ENCODE peak calls at places on chromosomes 16 and 17, in five cellular contexts. X, L, V, A and K are unnamed samples.

GRCh38 chr16:85492617-85492957 is 120.5 kb upstream of the GSE1 start:
- DNase-seq in L (no peak), X (no peak), A (no peak), V (no peak), K (no peak)

GRCh38 chr16:28213396-28213795 is 1.6 kb upstream of the XPO6 start:
- DNase-seq in L (no peak), A (no peak), V (no peak), X (no peak), K (no peak)

GRCh38 chr17:15659663-15660062 is 24.4 kb downstream of the TRIM16 start:
- DNase-seq in V (no peak), L (no peak), A (no peak), X (no peak), K (peak; percentile 93)

GRCh38 chr17:21394265-21394664 is 18.1 kb downstream of the KCNJ12 start:
- DNase-seq in L (peak; percentile 62), V (no peak), A (no peak), X (no peak), K (no peak)

GRCh38 chr17:47286198-47286914 is 32.7 kb downstream of the ITGB3 start:
- DNase-seq in L (peak; percentile 26), V (no peak), A (no peak), X (no peak), K (no peak)

GRCh38 chr16:81151648-81152047 is 55.5 kb upstream of the GCSH start:
- DNase-seq in V (no peak), A (no peak), L (no peak), X (no peak), K (no peak)

GRCh38 chr17:65406552-65406951 is 154.9 kb downstream of the AXIN2 start:
- DNase-seq in L (no peak), V (no peak), A (no peak), X (no peak), K (no peak)

GRCh38 chr17:50539762-50540440 is 7.1 kb upstream of the SPATA20 start:
- DNase-seq in V (no peak), X (no peak), A (no peak), L (no peak), K (peak; percentile 68)

GRCh38 chr16:31032736-31033708 is at the start of gene STX4:
- DNase-seq in X (peak; percentile 97), L (peak; percentile 98), V (peak; percentile 96), A (peak; percentile 89), K (peak; percentile 99)

GRCh38 chr17:49874911-49875310 is 27.0 kb upstream of the TAC4 start:
- DNase-seq in A (no peak), X (no peak), L (no peak), V (no peak), K (no peak)

GRCh38 chr16:73214825-73215481 is 167.0 kb upstream of the ZFHX3 start:
- DNase-seq in V (no peak), X (no peak), L (peak; percentile 93), A (no peak), K (peak; percentile 46)

GRCh38 chr17:44345497-44346026 is 460 bp downstream of the GRN start:
- DNase-seq in L (peak; percentile 59), A (no peak), V (peak; percentile 70), X (peak; percentile 72), K (peak; percentile 18)

GRCh38 chr17:36188891-36189306 is 7.7 kb downstream of the CCL3L1 start:
- DNase-seq in X (peak; percentile 52), A (no peak), L (no peak), V (no peak), K (peak; percentile 36)

GRCh38 chr17:40124279-40125141 is 2.7 kb downstream of the MSL1 start:
- DNase-seq in X (peak; percentile 55), V (no peak), L (peak; percentile 48), A (no peak), K (no peak)

GRCh38 chr16:68640972-68641371 is 4.1 kb upstream of the CDH3 start:
- DNase-seq in L (no peak), X (peak; percentile 14), V (no peak), A (no peak), K (no peak)

GRCh38 chr16:6482861-6483530 is 849.6 kb upstream of the RBFOX1 start:
- DNase-seq in A (no peak), V (no peak), L (no peak), X (no peak), K (no peak)

GRCh38 chr17:41629316-41629715 is 4.9 kb upstream of the KRT17 start:
- DNase-seq in X (no peak), V (no peak), L (no peak), A (no peak), K (no peak)

GRCh38 chr16:2704983-2705275 is 15.1 kb downstream of the PRSS27 start:
- DNase-seq in L (no peak), A (no peak), X (no peak), V (no peak), K (no peak)

GRCh38 chr16:50154369-50154947 is 1.4 kb downstream of the TENT4B start:
- DNase-seq in X (no peak), A (no peak), V (no peak), L (no peak), K (no peak)

GRCh38 chr16:325375-326155 is 27.0 kb downstream of the AXIN1 start:
- DNase-seq in X (no peak), V (no peak), L (no peak), A (no peak), K (no peak)

GRCh38 chr17:74220966-74221814 is 7.8 kb downstream of the TTYH2 start:
- DNase-seq in X (no peak), L (no peak), A (no peak), V (no peak), K (no peak)

DNA sequence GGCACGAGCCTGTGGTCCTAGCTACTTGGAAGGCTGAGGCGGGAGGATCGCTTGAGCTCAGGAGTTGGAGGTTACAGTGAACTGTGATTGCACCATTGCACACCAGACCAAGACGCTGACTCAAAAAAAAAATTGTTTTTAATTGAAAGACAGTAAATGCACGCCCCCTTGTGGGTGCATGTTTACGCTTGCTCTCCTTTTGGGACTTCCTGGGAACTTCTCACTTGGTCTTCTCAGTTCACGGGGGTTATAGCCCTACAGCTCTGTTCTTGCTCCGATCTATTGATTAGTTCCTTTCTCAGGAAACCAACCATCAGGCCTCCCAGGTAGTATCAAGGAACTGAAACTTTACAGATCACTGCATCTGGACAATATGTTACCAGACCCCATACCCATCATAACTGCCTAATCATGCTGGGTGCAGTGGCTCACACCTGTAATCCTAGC is 14.2 kb upstream of the RIPOR1 start:
- DNase-seq in L (peak; percentile 84), A (no peak), V (peak; percentile 65), X (peak; percentile 89), K (peak; percentile 89)
- H3K9ac ChIP-seq in L (no peak overlapping the region), A (no peak overlapping the region), V (no peak overlapping the region), X (no peak overlapping the region), K (no peak overlapping the region)

GRCh38 chr16:25066426-25066746 is 45.2 kb upstream of the LCMT1 start:
- DNase-seq in X (no peak), A (no peak), L (no peak), V (no peak), K (no peak)
- H3K4me3 ChIP-seq in X (peak overlapping the region; percentile 98), A (peak overlapping the region; percentile 11), L (peak overlapping the region; percentile 25), V (peak overlapping the region; percentile 55), K (peak overlapping the region; percentile 31)

GRCh38 chr17:57872536-57872935 is 22.7 kb upstream of the MRPS23 start:
- DNase-seq in X (no peak), L (no peak), A (no peak), V (no peak), K (no peak)
- H4K91ac ChIP-seq in X (no peak overlapping the region), L (peak overlapping the region; percentile 99), A (peak overlapping the region; percentile 100), V (no peak overlapping the region), K (no peak overlapping the region)

DNA sequence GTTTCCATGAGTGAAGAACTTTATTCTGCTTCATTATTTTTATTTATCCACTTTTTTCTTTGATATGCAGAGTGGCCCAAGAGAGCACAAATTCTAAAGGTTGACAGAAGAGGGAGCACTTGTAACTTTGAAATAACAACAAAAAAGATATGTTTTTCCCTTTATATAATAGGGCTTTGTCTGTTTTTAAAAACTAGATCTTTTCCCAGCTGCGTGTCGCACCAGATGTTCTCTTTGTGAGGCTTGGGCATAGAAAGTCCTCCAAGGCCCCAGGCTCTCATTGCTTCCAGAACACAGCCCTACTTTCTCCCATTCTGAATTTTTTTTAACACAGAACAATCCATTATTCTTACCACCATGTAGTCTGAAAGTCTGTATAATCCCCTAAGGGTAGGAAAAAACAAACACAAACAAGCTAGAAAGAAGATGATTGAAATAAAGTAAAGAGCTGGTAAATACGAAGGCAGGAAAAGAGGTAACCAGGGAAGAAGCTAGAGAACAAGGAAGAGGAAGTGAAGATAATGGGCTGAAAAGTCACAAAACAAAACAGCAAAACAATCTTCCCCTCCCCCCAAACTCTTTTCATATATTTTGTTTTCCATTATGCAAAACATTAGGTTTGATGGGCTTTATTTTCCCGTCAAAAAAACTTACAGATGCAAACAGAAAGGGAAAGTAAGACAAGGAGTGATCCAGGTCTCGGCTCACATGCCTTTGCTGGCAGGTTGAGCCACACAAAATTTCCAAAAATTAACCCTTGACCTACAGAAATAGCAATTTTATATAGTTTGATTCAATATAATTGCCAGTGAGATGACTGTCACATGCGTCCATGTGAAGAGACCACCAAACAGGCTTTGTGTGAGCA is 160.3 kb downstream of the ABCA8 start:
- DNase-seq in A (no peak), L (peak; percentile 60), V (no peak), X (peak; percentile 39), K (peak; percentile 10)
- H3K9ac ChIP-seq in A (no peak overlapping the region), L (peak overlapping the region; percentile 40), V (no peak overlapping the region), X (peak overlapping the region; percentile 83), K (no peak overlapping the region)

DNA sequence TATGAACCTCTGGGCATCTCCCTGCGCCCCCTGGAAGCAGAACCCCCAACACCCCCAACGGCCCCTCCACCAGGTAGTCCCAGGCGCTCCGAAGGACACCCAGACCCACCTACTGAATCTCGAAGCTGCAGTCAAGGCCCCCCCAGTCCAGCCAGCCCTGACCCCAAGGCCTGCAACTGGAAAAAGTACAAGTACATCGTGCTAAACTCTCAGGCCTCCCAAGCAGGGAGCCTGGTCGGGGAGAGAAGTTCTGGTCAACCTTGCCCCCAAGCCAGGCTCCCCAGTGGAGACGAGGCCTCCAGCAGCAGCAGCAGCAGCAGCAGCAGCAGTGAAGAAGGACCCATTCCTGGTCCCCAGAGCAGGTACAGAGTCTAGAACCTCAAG is 1.5 kb downstream of the BCL6B start:
- DNase-seq in X (no peak), V (no peak), L (no peak), A (no peak), K (no peak)
- H3K4me3 ChIP-seq in X (no peak overlapping the region), V (no peak overlapping the region), L (no peak overlapping the region), A (no peak overlapping the region), K (no peak overlapping the region)

GRCh38 chr17:27947005-27947406 is 53.8 kb upstream of the LYRM9 start:
- DNase-seq in L (no peak), X (no peak), V (peak; percentile 15), A (no peak), K (no peak)

GRCh38 chr17:27946521-27946920 is 53.4 kb upstream of the LYRM9 start:
- DNase-seq in V (no peak), X (no peak), L (no peak), A (no peak), K (no peak)

GRCh38 chr17:27949304-27949703 is 56.1 kb upstream of the LYRM9 start:
- DNase-seq in L (no peak), X (no peak), A (no peak), V (no peak), K (no peak)

GRCh38 chr17:27944546-27945332 is 51.6 kb upstream of the LYRM9 start:
- DNase-seq in X (no peak), L (no peak), A (no peak), V (no peak), K (no peak)

DNA sequence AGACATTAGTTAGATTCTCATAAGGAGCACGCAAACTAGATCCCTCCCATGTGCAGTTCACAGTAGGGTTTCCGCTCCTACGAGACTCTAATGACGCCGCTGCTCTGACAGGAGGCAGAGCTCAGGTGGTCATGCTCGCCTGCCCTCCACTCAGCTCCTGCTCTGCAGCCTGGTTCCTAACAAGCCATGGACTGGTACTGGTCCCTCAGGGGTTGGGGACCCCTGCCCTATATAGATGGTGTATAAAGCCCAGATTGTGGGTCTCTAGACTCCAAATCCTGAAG is 52.1 kb upstream of the LYRM9 start:
- DNase-seq in L (no peak), A (no peak), V (no peak), X (no peak), K (no peak)
- H4K91ac ChIP-seq in L (no peak overlapping the region), A (no peak overlapping the region), V (no peak overlapping the region), X (no peak overlapping the region), K (no peak overlapping the region)